ENCODE peak calls at places on chromosomes 4 and X, in five cellular contexts. G, H, M, B and J are unnamed samples.

GRCh38 chr4:54781771-54782170 is 124.0 kb downstream of the KIT start:
- DNase-seq in G (no peak), H (no peak), M (no peak), B (peak; percentile 2), J (no peak)

GRCh38 chrX:49792376-49792775 is 36.7 kb upstream of the PAGE4 start:
- DNase-seq in G (no peak), H (no peak), M (no peak), B (no peak), J (no peak)

GRCh38 chr4:174365018-174365587 is 81.4 kb downstream of the CEP44 start:
- DNase-seq in G (peak; percentile 6), H (no peak), M (no peak), B (peak; percentile 61), J (peak; percentile 8)

GRCh38 chr4:98522062-98522461 is 136.3 kb downstream of the TSPAN5 start:
- DNase-seq in G (no peak), H (no peak), M (no peak), B (no peak), J (no peak)

GRCh38 chr4:121077496-121077895 is 5.2 kb upstream of the NDNF start:
- DNase-seq in G (no peak), H (no peak), M (no peak), B (no peak), J (no peak)

GRCh38 chr4:142088906-142089305 is 452.5 kb downstream of the IL15 start:
- DNase-seq in G (no peak), H (no peak), M (no peak), B (peak; percentile 77), J (no peak)

GRCh38 chr4:151674804-151675290 is 86.0 kb downstream of the GATB start:
- DNase-seq in G (no peak), H (peak; percentile 69), M (peak; percentile 78), B (peak; percentile 35), J (peak; percentile 74)

GRCh38 chr4:69874507-69874906 is 14.6 kb upstream of the SULT1E1 start:
- DNase-seq in G (no peak), H (peak; percentile 54), M (no peak), B (no peak), J (peak; percentile 25)

GRCh38 chrX:139875831-139876230 is 57.0 kb downstream of the ATP11C start:
- DNase-seq in G (no peak), H (no peak), M (no peak), B (no peak), J (no peak)

GRCh38 chr4:122716825-122717448 is 15.6 kb upstream of the BBS12 start:
- DNase-seq in G (no peak), H (peak; percentile 48), M (no peak), B (peak; percentile 75), J (peak; percentile 84)

GRCh38 chr4:155400893-155401292 is 24.1 kb upstream of the MAP9 start:
- DNase-seq in G (no peak), H (no peak), M (no peak), B (no peak), J (no peak)

GRCh38 chr4:57544811-57545654 is 434.8 kb upstream of the IGFBP7 start:
- DNase-seq in G (no peak), H (no peak), M (no peak), B (no peak), J (no peak)

GRCh38 chrX:31199051-31199769 is 127.4 kb upstream of the FTHL17 start:
- DNase-seq in G (no peak), H (peak; percentile 24), M (no peak), B (peak; percentile 13), J (peak; percentile 21)

GRCh38 chrX:8988456-8988855 is 45.5 kb downstream of the FAM9B start:
- DNase-seq in G (peak; percentile 13), H (peak; percentile 29), M (no peak), B (peak; percentile 74), J (peak; percentile 57)

GRCh38 chr4:173246719-173247118 is 78.1 kb downstream of the GALNT7 start:
- DNase-seq in G (no peak), H (no peak), M (no peak), B (no peak), J (no peak)

GRCh38 chr4:94304365-94304971 is 38.2 kb downstream of the HPGDS start:
- DNase-seq in G (no peak), H (peak; percentile 15), M (no peak), B (peak; percentile 47), J (peak; percentile 31)

GRCh38 chrX:373641-374471 is 12.9 kb downstream of the PPP2R3B start:
- DNase-seq in G (no peak), H (peak; percentile 49), M (no peak), B (no peak), J (peak; percentile 12)

GRCh38 chr4:44446801-44447562 is 1.6 kb downstream of the KCTD8 start:
- DNase-seq in G (no peak), H (no peak), M (peak; percentile 54), B (no peak), J (peak; percentile 4)

GRCh38 chrX:65757943-65758342 is 90.5 kb downstream of the MSN start:
- DNase-seq in G (no peak), H (peak; percentile 30), M (no peak), B (no peak), J (peak; percentile 32)

GRCh38 chrX:106730385-106730784 is 3.9 kb downstream of the RNF128 start:
- DNase-seq in G (no peak), H (no peak), M (no peak), B (peak; percentile 44), J (no peak)

GRCh38 chr4:75511841-75512240 is 2.4 kb downstream of the RCHY1 start:
- DNase-seq in G (no peak), H (no peak), M (no peak), B (no peak), J (no peak)

GRCh38 chr4:5592272-5592671 is 116.1 kb downstream of the EVC2 start:
- DNase-seq in G (no peak), H (no peak), M (no peak), B (no peak), J (no peak)

GRCh38 chr4:159428975-159429692 is 326.3 kb downstream of the RAPGEF2 start:
- DNase-seq in G (no peak), H (no peak), M (no peak), B (no peak), J (no peak)

GRCh38 chrX:53950130-53950733 is 94.0 kb downstream of the PHF8 start:
- DNase-seq in G (no peak), H (no peak), M (no peak), B (no peak), J (no peak)

GRCh38 chrX:34426334-34426733 is 230.8 kb downstream of the TMEM47 start:
- DNase-seq in G (no peak), H (no peak), M (no peak), B (no peak), J (no peak)

GRCh38 chr4:4574792-4575191 is 32.9 kb upstream of the STX18 start:
- DNase-seq in G (no peak), H (peak; percentile 25), M (peak; percentile 69), B (peak; percentile 86), J (no peak)

GRCh38 chr4:74056858-74057562 is 18.5 kb upstream of the CXCL3 start:
- DNase-seq in G (peak; percentile 26), H (peak; percentile 62), M (no peak), B (peak; percentile 97), J (peak; percentile 68)

GRCh38 chrX:4708970-4709760 is 995.7 kb upstream of the PRKX start:
- DNase-seq in G (no peak), H (no peak), M (no peak), B (no peak), J (no peak)

GRCh38 chr4:115973768-115974167 is 860.3 kb upstream of the NDST4 start:
- DNase-seq in G (no peak), H (no peak), M (no peak), B (no peak), J (no peak)

DNA sequence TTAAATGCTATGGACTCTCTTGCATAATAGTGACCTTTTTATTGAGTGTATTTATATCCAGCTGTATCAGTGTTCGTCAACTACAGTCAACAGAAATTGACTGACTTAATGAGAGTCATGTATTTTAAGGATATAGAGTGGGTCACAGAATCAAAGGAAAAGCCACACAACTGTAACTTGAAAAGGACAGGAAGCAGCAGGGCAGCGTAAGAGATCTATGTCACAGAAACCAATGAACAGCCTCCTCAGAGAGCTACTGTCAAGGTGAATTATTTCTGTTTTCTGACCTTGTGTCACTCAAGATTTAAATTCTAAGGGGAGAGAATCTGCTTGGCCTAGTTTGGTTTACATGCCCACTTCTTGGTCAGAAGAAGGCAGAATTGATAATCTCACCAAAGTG is 94.1 kb upstream of the FRAS1 start:
- DNase-seq in G (no peak), H (no peak), M (no peak), B (no peak), J (no peak)
- H3K27ac ChIP-seq in G (no peak overlapping the region), H (no peak overlapping the region), M (no peak overlapping the region), B (no peak overlapping the region), J (no peak overlapping the region)

GRCh38 chr4:158208931-158209640 is 1.2 kb upstream of the TMEM144 start:
- DNase-seq in G (no peak), H (no peak), M (no peak), B (no peak), J (no peak)

GRCh38 chr4:158211288-158211687 is 1.0 kb downstream of the TMEM144 start:
- DNase-seq in G (no peak), H (no peak), M (no peak), B (no peak), J (no peak)

GRCh38 chr4:158209825-158210807 is at the start of gene TMEM144:
- DNase-seq in G (peak; percentile 52), H (peak; percentile 87), M (peak; percentile 96), B (peak; percentile 79), J (peak; percentile 85)
- H3K27ac ChIP-seq in G (peak within 1 kb of the TSS; percentile 22), H (peak within 1 kb of the TSS; percentile 59), M (peak within 1 kb of the TSS; percentile 81), B (peak within 1 kb of the TSS; percentile 18), J (peak within 1 kb of the TSS; percentile 74)

DNA sequence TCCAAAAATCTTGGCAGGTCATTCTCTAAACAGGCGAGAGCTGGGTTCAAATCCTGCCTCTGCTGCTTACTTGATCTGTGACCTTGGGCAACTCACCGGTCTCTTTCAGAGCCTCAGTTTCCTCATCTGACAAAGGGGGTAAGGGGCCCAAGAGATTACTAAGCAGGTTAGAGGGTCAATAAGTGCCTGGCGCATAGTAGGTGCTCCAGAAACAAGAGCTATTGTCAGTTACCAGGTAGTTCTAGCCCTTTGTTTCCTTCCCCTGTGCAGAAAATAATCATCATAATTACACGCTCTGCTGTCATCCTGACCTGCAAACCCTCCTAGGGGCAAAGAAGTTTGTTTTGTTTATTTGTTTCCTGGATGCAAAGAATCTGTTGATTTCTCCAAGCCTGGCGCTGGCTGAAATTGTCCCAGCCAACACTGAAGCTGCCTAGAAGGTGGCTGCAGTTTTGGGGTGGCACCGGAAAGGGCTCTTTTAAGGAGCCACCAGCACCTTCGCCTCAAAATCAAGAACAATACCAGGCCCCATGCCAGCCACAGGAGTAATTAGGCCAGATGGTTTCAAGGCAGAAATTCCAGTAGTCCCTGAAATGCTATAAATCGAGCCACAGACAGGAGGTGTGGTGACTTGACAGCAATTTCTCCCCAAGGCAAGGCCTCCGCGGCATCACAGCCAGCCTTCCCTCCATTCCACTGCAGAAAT is 10.2 kb upstream of the KIAA0232 start:
- DNase-seq in G (no peak), H (peak; percentile 78), M (no peak), B (no peak), J (peak; percentile 44)
- H3K27ac ChIP-seq in G (no peak overlapping the region), H (peak overlapping the region; percentile 56), M (no peak overlapping the region), B (no peak overlapping the region), J (peak overlapping the region; percentile 68)

GRCh38 chr4:13918110-13918509 is 290.6 kb upstream of the BOD1L1 start:
- DNase-seq in G (peak; percentile 97), H (peak; percentile 97), M (no peak), B (peak; percentile 98), J (peak; percentile 28)

GRCh38 chr4:13920901-13921300 is 293.4 kb upstream of the BOD1L1 start:
- DNase-seq in G (peak; percentile 100), H (peak; percentile 100), M (no peak), B (peak; percentile 99), J (peak; percentile 84)

GRCh38 chr4:13917010-13917409 is 289.5 kb upstream of the BOD1L1 start:
- DNase-seq in G (no peak), H (peak; percentile 62), M (no peak), B (peak; percentile 47), J (no peak)

GRCh38 chr4:13920111-13920875 is 292.8 kb upstream of the BOD1L1 start:
- DNase-seq in G (no peak), H (peak; percentile 99), M (no peak), B (peak; percentile 66), J (peak; percentile 56)

GRCh38 chr4:13919021-13919441 is 291.5 kb upstream of the BOD1L1 start:
- DNase-seq in G (peak; percentile 92), H (no peak), M (no peak), B (peak; percentile 95), J (no peak)
- H3K27ac ChIP-seq in G (peak overlapping the region; percentile 96), H (peak overlapping the region; percentile 100), M (no peak overlapping the region), B (peak overlapping the region; percentile 100), J (no peak overlapping the region)